ENCODE peak calls at places on chromosome 22, in seven cellular contexts. A, T, E, D, S, B and Z are unnamed samples.
A peak's percentile ranks its signal among the peaks of the same experiment; 100 is the strongest.

GRCh38 chr22:43776081-43776670 is 35.9 kb downstream of the EFCAB6 start:
- DNase-seq in A (peak; percentile 61), T (no peak), E (peak; percentile 88), D (no peak), S (no peak), B (no peak), Z (peak; percentile 89)

GRCh38 chr22:22576244-22576988 is 17.4 kb upstream of the PRAME start:
- DNase-seq in A (peak; percentile 25), T (no peak), E (peak; percentile 64), D (peak; percentile 29), S (peak; percentile 39), B (no peak), Z (peak; percentile 17)

GRCh38 chr22:29705651-29706050 is 14.2 kb upstream of the CABP7 start:
- DNase-seq in A (no peak), T (no peak), E (no peak), D (no peak), S (no peak), B (no peak), Z (no peak)

GRCh38 chr22:21937041-21937820 is 15.4 kb downstream of the PPM1F start:
- DNase-seq in A (peak; percentile 21), T (peak; percentile 83), E (peak; percentile 62), D (no peak), S (peak; percentile 40), B (no peak), Z (peak; percentile 64)

GRCh38 chr22:49753276-49753884 is 74.3 kb downstream of the BRD1 start:
- DNase-seq in A (no peak), T (no peak), E (no peak), D (no peak), S (no peak), B (no peak), Z (no peak)

GRCh38 chr22:46843691-46844297 is 81.3 kb downstream of the TBC1D22A start:
- DNase-seq in A (no peak), T (no peak), E (no peak), D (no peak), S (no peak), B (no peak), Z (no peak)

GRCh38 chr22:17785185-17786184 is 11.2 kb upstream of the BID start:
- DNase-seq in A (peak; percentile 68), T (no peak), E (peak; percentile 70), D (peak; percentile 41), S (peak; percentile 84), B (no peak), Z (peak; percentile 35)

GRCh38 chr22:48968201-48968959 is 859.3 kb downstream of the BRD1 start:
- DNase-seq in A (peak; percentile 8), T (peak; percentile 16), E (peak; percentile 1), D (peak; percentile 23), S (peak; percentile 13), B (no peak), Z (peak; percentile 1)

GRCh38 chr22:50169774-50170341 is 673 bp upstream of the PANX2 start:
- DNase-seq in A (peak; percentile 62), T (no peak), E (peak; percentile 46), D (no peak), S (no peak), B (no peak), Z (no peak)

GRCh38 chr22:42353883-42354727 is 78.1 kb downstream of the NFAM1 start:
- DNase-seq in A (no peak), T (no peak), E (no peak), D (no peak), S (no peak), B (no peak), Z (no peak)

GRCh38 chr22:44758354-44758969 is 6.1 kb downstream of the ARHGAP8 start:
- DNase-seq in A (no peak), T (no peak), E (peak; percentile 72), D (no peak), S (peak; percentile 30), B (no peak), Z (peak; percentile 67)

GRCh38 chr22:50486561-50487289 is at the start of gene MIOX:
- DNase-seq in A (no peak), T (no peak), E (no peak), D (no peak), S (no peak), B (no peak), Z (no peak)

GRCh38 chr22:49913446-49913845 is 4.8 kb downstream of the ALG12 start:
- DNase-seq in A (no peak), T (no peak), E (no peak), D (no peak), S (no peak), B (no peak), Z (no peak)

GRCh38 chr22:35900483-35901168 is 128.0 kb downstream of the RBFOX2 start:
- DNase-seq in A (peak; percentile 48), T (no peak), E (peak; percentile 43), D (peak; percentile 28), S (no peak), B (no peak), Z (peak; percentile 86)

GRCh38 chr22:30288414-30289125 is 735 bp downstream of the CASTOR1 start:
- DNase-seq in A (no peak), T (no peak), E (no peak), D (no peak), S (no peak), B (no peak), Z (no peak)

GRCh38 chr22:42437488-42438292 is 5.5 kb upstream of the NFAM1 start:
- DNase-seq in A (peak; percentile 73), T (peak; percentile 90), E (peak; percentile 69), D (peak; percentile 51), S (peak; percentile 84), B (no peak), Z (no peak)

GRCh38 chr22:39414377-39414776 is 14.8 kb downstream of the TAB1 start:
- DNase-seq in A (no peak), T (no peak), E (no peak), D (no peak), S (no peak), B (no peak), Z (no peak)

GRCh38 chr22:20525048-20525447 is 17.6 kb downstream of the MED15 start:
- DNase-seq in A (no peak), T (no peak), E (no peak), D (no peak), S (no peak), B (no peak), Z (no peak)

GRCh38 chr22:20528405-20528978 is 21.1 kb downstream of the MED15 start:
- DNase-seq in A (no peak), T (no peak), E (no peak), D (no peak), S (no peak), B (no peak), Z (no peak)

GRCh38 chr22:20524004-20524481 is 16.6 kb downstream of the MED15 start:
- DNase-seq in A (no peak), T (no peak), E (peak; percentile 19), D (no peak), S (no peak), B (no peak), Z (peak; percentile 36)

GRCh38 chr22:20526305-20526627 is 18.9 kb downstream of the MED15 start:
- DNase-seq in A (no peak), T (no peak), E (no peak), D (no peak), S (no peak), B (no peak), Z (no peak)

DNA sequence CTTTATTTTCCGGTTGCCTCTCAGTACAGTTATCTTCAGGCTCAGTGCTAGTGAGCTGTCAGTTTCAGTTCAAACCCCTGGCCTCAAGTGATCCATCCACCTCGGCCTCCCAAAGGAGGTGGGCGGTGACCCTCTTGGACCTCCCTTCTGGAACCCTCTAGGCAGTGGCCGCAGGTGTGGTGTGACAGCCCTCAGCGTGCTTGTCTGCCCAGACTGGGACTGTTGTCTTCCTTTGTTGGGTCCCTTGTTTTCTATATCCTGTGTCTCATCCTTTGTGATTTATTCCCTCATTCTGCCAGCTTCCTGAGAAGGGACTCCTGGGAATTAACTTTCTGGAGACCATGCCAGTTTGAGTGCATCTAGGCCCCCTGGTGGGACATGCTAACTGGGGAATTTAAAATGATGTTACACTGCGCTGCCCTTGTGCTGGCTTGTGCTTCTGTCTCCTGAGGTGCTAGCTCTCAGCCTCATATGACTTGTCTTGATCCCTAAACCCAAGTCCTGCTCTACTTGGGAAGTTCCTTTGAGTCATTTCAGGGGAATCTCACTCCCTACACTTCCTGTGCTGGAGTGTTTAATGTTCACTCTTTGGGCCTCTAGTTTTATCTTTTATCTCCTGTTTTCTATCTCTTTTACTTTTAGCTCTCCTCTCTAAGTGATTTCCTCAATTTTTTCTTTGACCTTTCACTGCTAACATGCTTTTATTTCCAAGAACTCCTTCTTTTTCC is 19.4 kb downstream of the MED15 start:
- DNase-seq in A (no peak), T (no peak), E (peak; percentile 57), D (no peak), S (no peak), B (no peak), Z (peak; percentile 81)
- TF ChIP-seq CTCF in A (no peak), T (no peak), E (peak; percentile 26), D (no peak), S (no peak), B (no peak), Z (no peak)

GRCh38 chr22:24333301-24333700 is 62.7 kb downstream of the SPECC1L start:
- DNase-seq in A (no peak), T (no peak), E (peak; percentile 80), D (peak; percentile 33), S (no peak), B (no peak), Z (peak; percentile 72)
- H3K36me3 ChIP-seq in A (peaks cover 41% of the 10 kb centered on the region), T (peaks cover 57% of the 10 kb centered on the region), E (peaks cover 24% of the 10 kb centered on the region), D (peaks cover 32% of the 10 kb centered on the region), S (peaks cover 7% of the 10 kb centered on the region), B (peaks cover 17% of the 10 kb centered on the region), Z (peaks cover 13% of the 10 kb centered on the region)

GRCh38 chr22:26527167-26527566 is 14.9 kb upstream of the TFIP11 start:
- DNase-seq in A (no peak), T (no peak), E (no peak), D (no peak), S (no peak), B (no peak), Z (no peak)
- TF ChIP-seq CTCF in A (no peak), T (no peak), E (no peak), D (no peak), S (no peak), B (no peak), Z (no peak)

GRCh38 chr22:24516301-24516737 is 21.2 kb downstream of the UPB1 start:
- DNase-seq in A (peak; percentile 33), T (no peak), E (peak; percentile 16), D (no peak), S (no peak), B (no peak), Z (peak; percentile 52)

GRCh38 chr22:24515025-24515338 is 19.9 kb downstream of the UPB1 start:
- DNase-seq in A (no peak), T (no peak), E (no peak), D (no peak), S (no peak), B (no peak), Z (no peak)

GRCh38 chr22:24517446-24517845 is 22.3 kb downstream of the UPB1 start:
- DNase-seq in A (no peak), T (no peak), E (no peak), D (no peak), S (no peak), B (no peak), Z (no peak)

GRCh38 chr22:24518774-24519485 is 23.8 kb downstream of the UPB1 start:
- DNase-seq in A (no peak), T (no peak), E (no peak), D (no peak), S (no peak), B (no peak), Z (no peak)

DNA sequence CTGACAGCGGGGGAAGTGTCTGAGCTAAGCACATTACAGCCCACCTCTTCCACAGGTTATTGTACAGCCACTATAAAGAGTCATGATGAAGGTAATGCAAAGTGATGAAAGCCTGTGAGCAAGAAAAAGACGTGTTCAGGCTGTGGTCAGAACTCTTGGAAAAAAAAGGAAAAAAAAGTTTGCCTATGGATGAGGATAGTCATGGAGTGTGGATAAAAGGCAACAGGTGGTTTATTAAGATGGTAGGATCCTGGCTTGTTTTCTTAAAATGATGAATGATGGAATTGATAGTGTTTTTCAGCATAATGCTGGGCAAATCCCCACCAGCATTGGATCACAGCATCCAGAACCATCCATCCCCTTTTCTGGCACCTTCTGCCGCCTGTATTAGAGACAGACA is 23.1 kb downstream of the UPB1 start:
- DNase-seq in A (no peak), T (no peak), E (no peak), D (no peak), S (no peak), B (no peak), Z (no peak)
- H3K36me3 ChIP-seq in A (no peaks in the 10 kb centered on the region), T (no peaks in the 10 kb centered on the region), E (no peaks in the 10 kb centered on the region), D (no peaks in the 10 kb centered on the region), S (no peaks in the 10 kb centered on the region), B (no peaks in the 10 kb centered on the region), Z (no peaks in the 10 kb centered on the region)